ENCODE peak calls at places on chromosomes 12 and 14, in six cellular contexts. L is tibial artery; C is HCT116; F is effector memory CD4-positive, alpha-beta T cell; M is tibial nerve; R is neuronal stem cell. D is an unnamed sample.

GRCh38 chr12:117202033-117202432 is 11.8 kb upstream of the FBXO21 start:
- DNase-seq in L (no peak), C (no peak), F (no peak), M (no peak), R (no peak), D (no peak)

GRCh38 chr14:56322531-56322930 is 204.3 kb downstream of the PELI2 start:
- DNase-seq in L (no peak), C (no peak), F (no peak), M (no peak), R (no peak), D (no peak)

GRCh38 chr14:96407980-96408570 is 16.1 kb downstream of the AK7 start:
- DNase-seq in L (no peak), C (no peak), F (no peak), M (no peak), R (no peak), D (peak; percentile 85)

GRCh38 chr14:24115451-24116110 is 832 bp upstream of the NRL start:
- DNase-seq in L (no peak), C (no peak), F (no peak), M (no peak), R (no peak), D (no peak)

GRCh38 chr12:96034631-96035282 is 630 bp downstream of the LTA4H start:
- DNase-seq in L (peak; percentile 25), C (no peak), F (no peak), M (peak; percentile 16), R (peak; percentile 31), D (no peak)

GRCh38 chr12:57756406-57757341 is 1.8 kb downstream of the MARCHF9 start:
- DNase-seq in L (no peak), C (no peak), F (peak; percentile 36), M (no peak), R (no peak), D (no peak)

GRCh38 chr12:41697161-41697560 is 447.5 kb downstream of the GXYLT1 start:
- DNase-seq in L (no peak), C (no peak), F (no peak), M (no peak), R (no peak), D (no peak)

GRCh38 chr14:56059054-56059453 is 59.2 kb upstream of the PELI2 start:
- DNase-seq in L (no peak), C (no peak), F (no peak), M (no peak), R (no peak), D (no peak)

GRCh38 chr12:110373025-110373876 is 30.3 kb downstream of the ANAPC7 start:
- DNase-seq in L (no peak), C (no peak), F (no peak), M (no peak), R (no peak), D (no peak)

GRCh38 chr12:128791395-128792322 is 32.1 kb downstream of the SLC15A4 start:
- DNase-seq in L (no peak), C (no peak), F (no peak), M (no peak), R (no peak), D (peak; percentile 86)

GRCh38 chr12:6968426-6968825 is 2.0 kb downstream of the PHB2 start:
- DNase-seq in L (no peak), C (no peak), F (no peak), M (no peak), R (no peak), D (no peak)

GRCh38 chr12:113190761-113191160 is 5.2 kb downstream of the RITA1 start:
- DNase-seq in L (no peak), C (peak; percentile 66), F (no peak), M (no peak), R (no peak), D (no peak)

GRCh38 chr14:44168566-44168965 is 338.5 kb downstream of the FSCB start:
- DNase-seq in L (no peak), C (no peak), F (no peak), M (no peak), R (no peak), D (no peak)

GRCh38 chr14:74401504-74402241 is 24.3 kb downstream of the SYNDIG1L start:
- DNase-seq in L (peak; percentile 39), C (no peak), F (peak; percentile 17), M (peak; percentile 9), R (no peak), D (no peak)

GRCh38 chr14:31927348-31927826 is 149.7 kb upstream of the ARHGAP5 start:
- DNase-seq in L (no peak), C (no peak), F (no peak), M (no peak), R (no peak), D (no peak)

GRCh38 chr12:70002912-70003255 is 177.9 kb downstream of the MYRFL start:
- DNase-seq in L (no peak), C (no peak), F (no peak), M (no peak), R (no peak), D (no peak)

GRCh38 chr12:130650131-130650530 is 66.0 kb downstream of the RIMBP2 start:
- DNase-seq in L (no peak), C (no peak), F (no peak), M (no peak), R (no peak), D (no peak)

GRCh38 chr12:102522768-102523167 is 42.4 kb upstream of the IGF1 start:
- DNase-seq in L (no peak), C (no peak), F (no peak), M (no peak), R (no peak), D (no peak)

GRCh38 chr14:53536446-53536845 is 383.3 kb upstream of the DDHD1 start:
- DNase-seq in L (no peak), C (no peak), F (no peak), M (no peak), R (no peak), D (no peak)
- H3K4me1 ChIP-seq in L (no peaks in the 10 kb centered on the region), C (peaks cover 8% of the 10 kb centered on the region), F (no peaks in the 10 kb centered on the region), M (no peaks in the 10 kb centered on the region), R (no peaks in the 10 kb centered on the region), D (peaks cover 43% of the 10 kb centered on the region)

GRCh38 chr12:862303-862911 is 87.1 kb downstream of the RAD52 start:
- DNase-seq in L (no peak), C (no peak), F (no peak), M (no peak), R (no peak), D (no peak)

GRCh38 chr12:868722-869121 is 80.8 kb downstream of the RAD52 start:
- DNase-seq in L (no peak), C (no peak), F (no peak), M (no peak), R (no peak), D (no peak)

GRCh38 chr12:865614-866013 is 83.9 kb downstream of the RAD52 start:
- DNase-seq in L (no peak), C (no peak), F (no peak), M (no peak), R (no peak), D (no peak)

GRCh38 chr12:867905-868304 is 81.6 kb downstream of the RAD52 start:
- DNase-seq in L (no peak), C (no peak), F (no peak), M (no peak), R (no peak), D (no peak)

DNA sequence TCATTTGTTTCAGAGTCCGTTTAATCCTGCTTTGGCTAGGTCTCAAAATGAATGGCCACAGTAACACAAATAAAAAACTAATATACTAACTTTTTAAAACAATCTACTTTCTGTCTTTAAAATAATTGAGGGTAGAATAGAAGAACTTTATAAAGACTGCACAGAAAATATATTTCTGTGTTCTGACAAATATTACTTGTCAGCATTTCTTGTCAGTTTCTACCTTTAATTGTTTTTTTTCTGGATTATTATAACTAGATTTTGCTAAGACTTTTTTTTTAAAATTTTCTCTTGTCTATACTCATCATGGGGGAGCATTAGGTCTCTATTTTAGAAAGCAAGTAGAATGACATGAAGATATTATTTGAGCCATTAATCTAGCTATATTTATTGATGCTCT is 86.2 kb downstream of the RAD52 start:
- DNase-seq in L (no peak), C (no peak), F (no peak), M (no peak), R (no peak), D (no peak)
- H3K4me1 ChIP-seq in L (no peaks in the 10 kb centered on the region), C (no peaks in the 10 kb centered on the region), F (no peaks in the 10 kb centered on the region), M (no peaks in the 10 kb centered on the region), R (no peaks in the 10 kb centered on the region), D (peaks cover 2% of the 10 kb centered on the region)

GRCh38 chr12:3724096-3724805 is 28.7 kb downstream of the CRACR2A start:
- DNase-seq in L (no peak), C (no peak), F (no peak), M (no peak), R (no peak), D (no peak)
- H3K4me1 ChIP-seq in L (no peaks in the 10 kb centered on the region), C (no peaks in the 10 kb centered on the region), F (no peaks in the 10 kb centered on the region), M (no peaks in the 10 kb centered on the region), R (peaks cover 23% of the 10 kb centered on the region), D (no peaks in the 10 kb centered on the region)

GRCh38 chr12:3251691-3252090 is 174.5 kb downstream of the TSPAN9 start:
- DNase-seq in L (no peak), C (no peak), F (no peak), M (no peak), R (no peak), D (no peak)
- H3K4me1 ChIP-seq in L (peaks cover 47% of the 10 kb centered on the region), C (no peaks in the 10 kb centered on the region), F (no peaks in the 10 kb centered on the region), M (no peaks in the 10 kb centered on the region), R (peaks cover 4% of the 10 kb centered on the region), D (peaks cover 43% of the 10 kb centered on the region)

GRCh38 chr14:89424241-89424640 is 7.2 kb upstream of the FOXN3 start:
- DNase-seq in L (no peak), C (no peak), F (no peak), M (no peak), R (no peak), D (no peak)
- H3K4me1 ChIP-seq in L (peaks cover 36% of the 10 kb centered on the region), C (peaks cover 15% of the 10 kb centered on the region), F (peaks cover 4% of the 10 kb centered on the region), M (no peaks in the 10 kb centered on the region), R (peaks cover 20% of the 10 kb centered on the region), D (peaks cover 28% of the 10 kb centered on the region)

DNA sequence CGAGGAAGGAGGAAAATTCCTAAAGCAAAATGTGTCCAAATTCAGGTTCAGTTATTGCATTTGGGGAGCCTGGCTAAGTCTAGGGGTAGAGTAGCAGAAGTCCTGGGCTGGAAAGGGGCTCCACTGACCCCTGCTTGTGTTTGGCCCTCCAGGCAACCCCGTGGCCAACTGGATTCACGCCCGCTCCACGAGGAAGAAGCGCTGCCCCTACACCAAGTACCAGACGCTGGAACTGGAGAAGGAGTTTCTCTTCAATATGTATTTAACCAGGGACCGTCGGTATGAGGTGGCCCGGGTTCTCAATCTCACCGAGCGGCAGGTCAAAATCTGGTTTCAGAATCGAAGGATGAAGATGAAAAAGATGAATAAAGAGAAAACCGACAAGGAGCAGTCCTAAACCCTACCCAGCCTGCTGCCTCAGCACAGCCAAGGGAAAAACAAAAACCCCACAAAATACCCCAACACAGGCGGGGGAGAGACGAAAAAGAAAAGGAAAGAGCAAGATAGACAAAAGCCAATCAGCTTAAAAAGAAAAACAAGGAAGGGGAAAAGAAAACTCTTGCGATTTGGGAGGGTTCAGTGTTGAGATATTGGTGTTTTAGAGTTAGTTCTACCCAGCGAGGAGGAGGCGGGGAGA is 2.4 kb downstream of the HOXC9 start:
- DNase-seq in L (no peak), C (no peak), F (no peak), M (no peak), R (no peak), D (no peak)
- H3K4me1 ChIP-seq in L (peaks cover 47% of the 10 kb centered on the region), C (peaks cover 13% of the 10 kb centered on the region), F (peaks cover 29% of the 10 kb centered on the region), M (no peaks in the 10 kb centered on the region), R (no peaks in the 10 kb centered on the region), D (peaks cover 32% of the 10 kb centered on the region)

D was measured in esophagus muscularis mucosa.